ENCODE peak calls at places on chromosomes 3 and 15, in seven cellular contexts. L is esophagus muscularis mucosa; S is adrenal gland; V is H1; G is GM23338; A is CD8-positive, alpha-beta T cell; T is IMR-90. M is an unnamed sample.

GRCh38 chr15:66879511-66879910 is 177.5 kb downstream of the SMAD6 start:
- DNase-seq in L (peak; percentile 64), S (no peak), V (peak; percentile 35), G (no peak), A (no peak), T (no peak), M (no peak)

GRCh38 chr15:89361451-89362202 is 27.0 kb upstream of the POLG start:
- DNase-seq in L (no peak), S (peak; percentile 69), V (peak; percentile 91), G (peak; percentile 93), A (peak; percentile 28), T (peak; percentile 52), M (peak; percentile 84)

GRCh38 chr3:112730210-112730609 is 89.3 kb upstream of the CCDC80 start:
- DNase-seq in L (no peak), S (no peak), V (no peak), G (no peak), A (no peak), T (peak; percentile 9), M (no peak)

GRCh38 chr3:72086712-72087093 is 301.8 kb upstream of the PROK2 start:
- DNase-seq in L (no peak), S (no peak), V (no peak), G (no peak), A (no peak), T (no peak), M (no peak)

GRCh38 chr15:39270221-39270835 is 310.6 kb upstream of the THBS1 start:
- DNase-seq in L (no peak), S (no peak), V (no peak), G (no peak), A (no peak), T (no peak), M (no peak)

GRCh38 chr3:197539651-197540051 is 16.1 kb downstream of the BDH1 start:
- DNase-seq in L (no peak), S (no peak), V (no peak), G (peak; percentile 27), A (no peak), T (no peak), M (no peak)

GRCh38 chr3:39138804-39139415 is 14.5 kb downstream of the CSRNP1 start:
- DNase-seq in L (no peak), S (no peak), V (no peak), G (no peak), A (no peak), T (peak; percentile 47), M (peak; percentile 89)

GRCh38 chr3:12796171-12797123 is at the start of gene CAND2:
- DNase-seq in L (no peak), S (peak; percentile 62), V (peak; percentile 71), G (peak; percentile 75), A (no peak), T (peak; percentile 37), M (peak; percentile 93)

GRCh38 chr3:4320453-4320852 is 17.3 kb downstream of the SETMAR start:
- DNase-seq in L (no peak), S (no peak), V (no peak), G (no peak), A (no peak), T (no peak), M (no peak)

GRCh38 chr15:98684441-98684840 is 36.1 kb downstream of the IGF1R start:
- DNase-seq in L (no peak), S (no peak), V (no peak), G (no peak), A (no peak), T (peak; percentile 78), M (no peak)

GRCh38 chr3:173510565-173510964 is 113.0 kb downstream of the NLGN1 start:
- DNase-seq in L (no peak), S (no peak), V (no peak), G (no peak), A (no peak), T (no peak), M (no peak)

GRCh38 chr3:59567656-59568055 is 517.8 kb upstream of the CFAP20DC start:
- DNase-seq in L (no peak), S (no peak), V (no peak), G (no peak), A (no peak), T (no peak), M (no peak)

GRCh38 chr3:109952924-109953323 is 615.6 kb upstream of the DPPA4 start:
- DNase-seq in L (no peak), S (no peak), V (no peak), G (no peak), A (no peak), T (peak; percentile 16), M (no peak)

GRCh38 chr3:13159890-13160289 is 86.7 kb upstream of the IQSEC1 start:
- DNase-seq in L (no peak), S (no peak), V (no peak), G (no peak), A (no peak), T (no peak), M (no peak)

GRCh38 chr3:33377931-33378330 is 62.3 kb downstream of the UBP1 start:
- DNase-seq in L (no peak), S (no peak), V (no peak), G (no peak), A (no peak), T (peak; percentile 84), M (no peak)

GRCh38 chr3:194328080-194328571 is 23.0 kb downstream of the CPN2 start:
- DNase-seq in L (no peak), S (no peak), V (no peak), G (no peak), A (no peak), T (peak; percentile 72), M (no peak)

GRCh38 chr3:71436337-71436736 is 147.2 kb downstream of the FOXP1 start:
- DNase-seq in L (no peak), S (no peak), V (no peak), G (no peak), A (no peak), T (no peak), M (no peak)

GRCh38 chr15:98292442-98293240 is 332.1 kb downstream of the ARRDC4 start:
- DNase-seq in L (no peak), S (peak; percentile 44), V (peak; percentile 93), G (peak; percentile 89), A (no peak), T (no peak), M (no peak)

GRCh38 chr15:44101286-44101685 is 93.8 kb downstream of the FRMD5 start:
- DNase-seq in L (no peak), S (no peak), V (no peak), G (no peak), A (no peak), T (no peak), M (no peak)

GRCh38 chr3:56119575-56120349 is 348.5 kb downstream of the ERC2 start:
- DNase-seq in L (peak; percentile 29), S (peak; percentile 23), V (no peak), G (no peak), A (no peak), T (peak; percentile 18), M (peak; percentile 44)

GRCh38 chr15:29132786-29133185 is 136.8 kb downstream of the NSMCE3 start:
- DNase-seq in L (no peak), S (no peak), V (no peak), G (no peak), A (no peak), T (no peak), M (peak; percentile 6)

GRCh38 chr3:42067324-42067723 is 23.8 kb upstream of the TRAK1 start:
- DNase-seq in L (no peak), S (no peak), V (no peak), G (no peak), A (no peak), T (peak; percentile 63), M (no peak)

DNA sequence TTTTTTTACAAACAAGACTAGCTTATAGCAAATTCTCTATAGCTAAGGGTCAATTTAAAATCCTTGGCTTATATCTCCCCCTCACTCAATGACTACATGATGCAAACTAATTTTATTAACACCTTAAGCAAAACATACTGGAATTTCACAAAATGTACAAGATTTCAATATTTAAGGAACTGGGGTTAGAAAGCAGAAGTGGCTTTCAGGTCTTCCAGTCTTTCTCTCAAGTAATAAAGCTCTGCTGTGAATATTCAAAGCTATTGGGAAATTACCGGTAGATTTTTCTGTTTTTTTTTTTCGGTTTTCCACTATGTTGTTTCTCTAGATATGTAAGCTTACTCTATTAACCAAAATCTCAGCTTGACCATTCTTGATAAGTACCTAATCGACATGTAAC is 3.9 kb downstream of the EPM2AIP1 start:
- DNase-seq in L (no peak), S (no peak), V (no peak), G (no peak), A (no peak), T (no peak), M (no peak)
- H3K4me3 ChIP-seq in L (peak overlapping the region; percentile 17), S (no peak overlapping the region), V (peak overlapping the region; percentile 89), G (peak overlapping the region; percentile 83), A (no peak overlapping the region), T (no peak overlapping the region), M (peak overlapping the region; percentile 39)

GRCh38 chr15:50042775-50043174 is 76.3 kb downstream of the ATP8B4 start:
- DNase-seq in L (no peak), S (no peak), V (no peak), G (no peak), A (no peak), T (no peak), M (no peak)

GRCh38 chr15:50044904-50045303 is 74.1 kb downstream of the ATP8B4 start:
- DNase-seq in L (no peak), S (no peak), V (no peak), G (no peak), A (no peak), T (no peak), M (no peak)

GRCh38 chr15:50046868-50047267 is 72.2 kb downstream of the ATP8B4 start:
- DNase-seq in L (no peak), S (no peak), V (no peak), G (no peak), A (no peak), T (peak; percentile 47), M (no peak)

GRCh38 chr15:50044406-50044805 is 74.6 kb downstream of the ATP8B4 start:
- DNase-seq in L (no peak), S (no peak), V (no peak), G (no peak), A (no peak), T (no peak), M (no peak)

GRCh38 chr15:50046159-50046558 is 72.9 kb downstream of the ATP8B4 start:
- DNase-seq in L (no peak), S (no peak), V (no peak), G (no peak), A (no peak), T (no peak), M (no peak)
- H3K27ac ChIP-seq in L (no peak overlapping the region), S (no peak overlapping the region), V (no peak overlapping the region), G (no peak overlapping the region), A (no peak overlapping the region), T (no peak overlapping the region), M (no peak overlapping the region)

GRCh38 chr3:141905129-141905528 is 28.7 kb downstream of the ATP1B3 start:
- DNase-seq in L (no peak), S (no peak), V (no peak), G (no peak), A (no peak), T (peak; percentile 19), M (no peak)
- H3K4me3 ChIP-seq in L (no peak overlapping the region), S (no peak overlapping the region), V (no peak overlapping the region), G (no peak overlapping the region), A (no peak overlapping the region), T (no peak overlapping the region), M (no peak overlapping the region)

DNA sequence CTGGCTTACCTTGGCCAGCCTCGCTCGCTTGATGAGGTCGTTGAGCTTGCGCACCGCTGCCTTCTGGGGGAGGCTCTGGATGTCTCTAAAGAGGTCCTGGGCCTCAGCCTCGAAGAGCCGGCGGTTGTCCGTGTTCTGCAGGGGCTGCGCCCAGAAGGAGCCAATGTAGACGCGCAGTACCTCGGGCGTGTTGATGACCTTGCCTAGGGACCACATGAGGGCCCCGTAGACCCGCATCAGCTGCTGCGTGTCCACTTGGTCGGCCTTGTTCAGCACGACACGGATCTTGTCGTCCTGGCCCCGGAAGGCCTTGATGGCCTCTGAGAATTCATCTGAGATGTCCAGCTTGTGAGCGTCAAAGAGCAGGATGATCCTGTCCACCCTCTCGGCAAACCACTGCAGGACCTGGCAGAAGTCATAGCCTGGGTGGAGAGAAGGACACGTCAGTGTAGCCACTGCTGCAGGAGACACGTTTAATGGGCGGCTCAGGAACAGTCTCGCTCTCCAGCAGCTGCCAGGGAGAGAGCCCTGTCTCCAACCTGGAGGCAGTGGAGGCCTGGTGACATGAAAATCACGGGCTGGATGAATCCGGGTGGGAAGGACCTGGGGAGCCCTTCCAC is 25.5 kb upstream of the SPTBN5 start:
- DNase-seq in L (no peak), S (no peak), V (no peak), G (no peak), A (no peak), T (no peak), M (no peak)
- H3K27ac ChIP-seq in L (peak overlapping the region; percentile 43), S (no peak overlapping the region), V (no peak overlapping the region), G (no peak overlapping the region), A (no peak overlapping the region), T (no peak overlapping the region), M (peak overlapping the region; percentile 84)

M was measured in right cardiac atrium.